ENCODE peak calls at places on chromosomes 11 and 22, in seven cellular contexts. One of them, this sample, is unnamed. For H3K4me1 and H3K36me3, the result is how much of the 10 kb centered on the place peaks cover.

GRCh38 chr11:113119074-113119473 is 157.9 kb downstream of the NCAM1 start:
- DNase-seq in transverse colon: no peak
- DNase-seq in adipocyte: no peak
- DNase-seq in prostate gland: no peak
- DNase-seq in spleen: no peak
- DNase-seq in adrenal gland: peak
- DNase-seq in tibial artery: no peak
- DNase-seq in this sample: peak

GRCh38 chr11:70763606-70764005 is 365.3 kb downstream of the CTTN start:
- DNase-seq in adrenal gland: no peak
- DNase-seq in adipocyte: peak
- DNase-seq in spleen: no peak
- DNase-seq in transverse colon: no peak
- DNase-seq in tibial artery: no peak
- DNase-seq in prostate gland: no peak
- DNase-seq in this sample: no peak

GRCh38 chr22:19080853-19081252 is 41.4 kb downstream of the DGCR2 start:
- DNase-seq in adipocyte: no peak
- DNase-seq in tibial artery: no peak
- DNase-seq in transverse colon: no peak
- DNase-seq in adrenal gland: no peak
- DNase-seq in prostate gland: no peak
- DNase-seq in spleen: peak
- DNase-seq in this sample: no peak

GRCh38 chr11:104319396-104319795 is 155.4 kb upstream of the PDGFD start:
- DNase-seq in prostate gland: no peak
- DNase-seq in adipocyte: no peak
- DNase-seq in tibial artery: no peak
- DNase-seq in transverse colon: no peak
- DNase-seq in adrenal gland: no peak
- DNase-seq in spleen: no peak
- DNase-seq in this sample: peak

GRCh38 chr11:27886765-27887328 is 186.6 kb upstream of the BDNF start:
- DNase-seq in transverse colon: no peak
- DNase-seq in tibial artery: no peak
- DNase-seq in adrenal gland: no peak
- DNase-seq in prostate gland: no peak
- DNase-seq in spleen: no peak
- DNase-seq in adipocyte: no peak
- DNase-seq in this sample: no peak

GRCh38 chr22:42366815-42367581 is 65.2 kb downstream of the NFAM1 start:
- DNase-seq in adipocyte: peak
- DNase-seq in adrenal gland: no peak
- DNase-seq in spleen: no peak
- DNase-seq in prostate gland: peak
- DNase-seq in tibial artery: peak
- DNase-seq in transverse colon: peak
- DNase-seq in this sample: no peak

GRCh38 chr22:27670701-27671412 is 130.7 kb downstream of the MN1 start:
- DNase-seq in prostate gland: no peak
- DNase-seq in tibial artery: no peak
- DNase-seq in adrenal gland: peak
- DNase-seq in adipocyte: no peak
- DNase-seq in spleen: peak
- DNase-seq in transverse colon: peak
- DNase-seq in this sample: no peak

GRCh38 chr11:1317432-1317831 is 8.0 kb upstream of the TOLLIP start:
- DNase-seq in prostate gland: no peak
- DNase-seq in adipocyte: no peak
- DNase-seq in tibial artery: no peak
- DNase-seq in adrenal gland: no peak
- DNase-seq in transverse colon: no peak
- DNase-seq in spleen: no peak
- DNase-seq in this sample: no peak

GRCh38 chr22:50640857-50641647 is 13.1 kb upstream of the ARSA start:
- DNase-seq in transverse colon: no peak
- DNase-seq in adrenal gland: no peak
- DNase-seq in spleen: no peak
- DNase-seq in prostate gland: no peak
- DNase-seq in adipocyte: no peak
- DNase-seq in tibial artery: no peak
- DNase-seq in this sample: no peak

GRCh38 chr22:38172489-38173155 is 9.0 kb downstream of the PLA2G6 start:
- DNase-seq in spleen: peak
- DNase-seq in tibial artery: peak
- DNase-seq in prostate gland: peak
- DNase-seq in transverse colon: peak
- DNase-seq in adrenal gland: peak
- DNase-seq in adipocyte: no peak
- DNase-seq in this sample: no peak

GRCh38 chr22:43533656-43534428 is 122.0 kb downstream of the MPPED1 start:
- DNase-seq in adipocyte: no peak
- DNase-seq in prostate gland: no peak
- DNase-seq in tibial artery: no peak
- DNase-seq in transverse colon: no peak
- DNase-seq in spleen: no peak
- DNase-seq in adrenal gland: no peak
- DNase-seq in this sample: no peak

GRCh38 chr11:35389897-35390462 is 29.4 kb downstream of the SLC1A2 start:
- DNase-seq in adrenal gland: no peak
- DNase-seq in adipocyte: no peak
- DNase-seq in transverse colon: no peak
- DNase-seq in spleen: no peak
- DNase-seq in tibial artery: no peak
- DNase-seq in prostate gland: peak
- DNase-seq in this sample: no peak

GRCh38 chr22:35477911-35478582 is 62.6 kb upstream of the RASD2 start:
- DNase-seq in transverse colon: peak
- DNase-seq in adrenal gland: peak
- DNase-seq in prostate gland: peak
- DNase-seq in adipocyte: no peak
- DNase-seq in tibial artery: peak
- DNase-seq in spleen: no peak
- DNase-seq in this sample: peak

GRCh38 chr11:9895016-9895415 is 231.1 kb downstream of the SWAP70 start:
- DNase-seq in tibial artery: no peak
- DNase-seq in adipocyte: no peak
- DNase-seq in adrenal gland: no peak
- DNase-seq in spleen: no peak
- DNase-seq in transverse colon: no peak
- DNase-seq in prostate gland: no peak
- DNase-seq in this sample: no peak

GRCh38 chr11:107646783-107647182 is 55.8 kb downstream of the ELMOD1 start:
- DNase-seq in transverse colon: no peak
- DNase-seq in adipocyte: no peak
- DNase-seq in prostate gland: no peak
- DNase-seq in adrenal gland: no peak
- DNase-seq in spleen: no peak
- DNase-seq in tibial artery: no peak
- DNase-seq in this sample: no peak

GRCh38 chr11:120878781-120879180 is 145.1 kb upstream of the TBCEL start:
- DNase-seq in adrenal gland: no peak
- DNase-seq in spleen: no peak
- DNase-seq in tibial artery: no peak
- DNase-seq in transverse colon: no peak
- DNase-seq in prostate gland: no peak
- DNase-seq in adipocyte: no peak
- DNase-seq in this sample: no peak

GRCh38 chr22:32701021-32701420 is 100.5 kb upstream of the TIMP3 start:
- DNase-seq in adipocyte: peak
- DNase-seq in transverse colon: no peak
- DNase-seq in tibial artery: no peak
- DNase-seq in prostate gland: no peak
- DNase-seq in adrenal gland: no peak
- DNase-seq in spleen: no peak
- DNase-seq in this sample: no peak

GRCh38 chr22:36032611-36033010 is 4.0 kb upstream of the RBFOX2 start:
- DNase-seq in tibial artery: no peak
- DNase-seq in prostate gland: no peak
- DNase-seq in transverse colon: no peak
- DNase-seq in spleen: no peak
- DNase-seq in adrenal gland: no peak
- DNase-seq in adipocyte: no peak
- DNase-seq in this sample: no peak

GRCh38 chr11:101127699-101128570 is 1.7 kb downstream of the PGR start:
- DNase-seq in adipocyte: peak
- DNase-seq in adrenal gland: peak
- DNase-seq in prostate gland: no peak
- DNase-seq in spleen: peak
- DNase-seq in tibial artery: peak
- DNase-seq in transverse colon: peak
- DNase-seq in this sample: peak

DNA sequence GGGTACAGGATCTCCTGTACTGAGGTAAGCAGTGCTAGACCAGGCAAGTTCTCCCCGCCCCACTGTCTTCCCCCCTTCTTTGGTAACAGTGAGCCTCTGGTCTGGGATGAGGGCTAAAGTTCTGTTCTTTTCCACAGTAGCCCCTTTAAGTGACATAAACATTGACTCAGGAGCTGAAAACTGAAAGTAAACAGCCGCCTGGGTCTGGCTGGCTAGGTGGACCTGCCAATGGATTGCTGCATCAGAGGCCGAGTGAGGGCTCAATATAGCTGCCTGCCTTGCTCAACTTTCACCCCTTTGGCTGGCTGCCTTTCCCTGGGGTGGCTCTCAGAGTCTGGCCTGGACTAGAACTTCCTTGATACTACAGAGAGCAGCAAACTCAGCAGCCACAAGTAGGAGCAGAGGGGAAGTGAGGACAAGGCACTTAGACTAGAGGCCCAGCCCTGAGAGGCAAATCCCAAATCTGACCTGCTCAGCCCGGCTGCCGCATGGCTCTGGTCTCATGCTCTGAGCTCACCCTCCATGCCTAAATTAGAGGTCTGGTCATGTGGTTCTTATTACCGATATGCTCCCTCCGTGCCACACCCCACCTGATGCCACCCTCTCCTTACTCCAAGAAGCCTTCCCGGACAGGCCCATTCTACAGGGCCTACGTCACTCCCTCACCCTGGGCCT is 9.6 kb upstream of the UCP3 start:
- DNase-seq in tibial artery: peak
- DNase-seq in adrenal gland: peak
- DNase-seq in prostate gland: peak
- DNase-seq in adipocyte: peak
- DNase-seq in transverse colon: peak
- DNase-seq in spleen: no peak
- DNase-seq in this sample: no peak
- H3K4me1 ChIP-seq in tibial artery: under half
- H3K4me1 ChIP-seq in adrenal gland: under half
- H3K4me1 ChIP-seq in prostate gland: under half
- H3K4me1 ChIP-seq in adipocyte: under half
- H3K4me1 ChIP-seq in transverse colon: under half
- H3K4me1 ChIP-seq in spleen: half or more
- H3K4me1 ChIP-seq in this sample: under half

GRCh38 chr11:62961017-62961416 is 23.8 kb downstream of the SLC22A6 start:
- DNase-seq in prostate gland: no peak
- DNase-seq in adipocyte: no peak
- DNase-seq in spleen: no peak
- DNase-seq in adrenal gland: no peak
- DNase-seq in tibial artery: no peak
- DNase-seq in transverse colon: no peak
- DNase-seq in this sample: no peak
- H3K4me3 ChIP-seq in prostate gland: no peak
- H3K4me3 ChIP-seq in adipocyte: no peak
- H3K4me3 ChIP-seq in spleen: no peak
- H3K4me3 ChIP-seq in adrenal gland: no peak
- H3K4me3 ChIP-seq in tibial artery: no peak
- H3K4me3 ChIP-seq in transverse colon: no peak
- H3K4me3 ChIP-seq in this sample: no peak

GRCh38 chr11:3368199-3368598 is 10.7 kb downstream of the ZNF195 start:
- DNase-seq in adipocyte: no peak
- DNase-seq in transverse colon: no peak
- DNase-seq in prostate gland: no peak
- DNase-seq in adrenal gland: no peak
- DNase-seq in tibial artery: no peak
- DNase-seq in spleen: no peak
- DNase-seq in this sample: no peak
- H3K36me3 ChIP-seq in adipocyte: half or more
- H3K36me3 ChIP-seq in transverse colon: under half
- H3K36me3 ChIP-seq in prostate gland: under half
- H3K36me3 ChIP-seq in adrenal gland: half or more
- H3K36me3 ChIP-seq in tibial artery: half or more
- H3K36me3 ChIP-seq in spleen: half or more
- H3K36me3 ChIP-seq in this sample: half or more

GRCh38 chr11:119803139-119803538 is 74.1 kb upstream of the NECTIN1 start:
- DNase-seq in spleen: peak
- DNase-seq in transverse colon: no peak
- DNase-seq in adipocyte: no peak
- DNase-seq in prostate gland: no peak
- DNase-seq in tibial artery: no peak
- DNase-seq in adrenal gland: no peak
- DNase-seq in this sample: no peak

GRCh38 chr11:119800619-119801018 is 71.6 kb upstream of the NECTIN1 start:
- DNase-seq in prostate gland: no peak
- DNase-seq in tibial artery: no peak
- DNase-seq in transverse colon: no peak
- DNase-seq in spleen: peak
- DNase-seq in adipocyte: no peak
- DNase-seq in adrenal gland: no peak
- DNase-seq in this sample: no peak

GRCh38 chr11:119797736-119798135 is 68.7 kb upstream of the NECTIN1 start:
- DNase-seq in transverse colon: no peak
- DNase-seq in adipocyte: no peak
- DNase-seq in tibial artery: no peak
- DNase-seq in prostate gland: no peak
- DNase-seq in spleen: peak
- DNase-seq in adrenal gland: no peak
- DNase-seq in this sample: no peak

GRCh38 chr11:119798656-119799055 is 69.7 kb upstream of the NECTIN1 start:
- DNase-seq in tibial artery: no peak
- DNase-seq in spleen: peak
- DNase-seq in adipocyte: no peak
- DNase-seq in prostate gland: no peak
- DNase-seq in adrenal gland: no peak
- DNase-seq in transverse colon: no peak
- DNase-seq in this sample: no peak

DNA sequence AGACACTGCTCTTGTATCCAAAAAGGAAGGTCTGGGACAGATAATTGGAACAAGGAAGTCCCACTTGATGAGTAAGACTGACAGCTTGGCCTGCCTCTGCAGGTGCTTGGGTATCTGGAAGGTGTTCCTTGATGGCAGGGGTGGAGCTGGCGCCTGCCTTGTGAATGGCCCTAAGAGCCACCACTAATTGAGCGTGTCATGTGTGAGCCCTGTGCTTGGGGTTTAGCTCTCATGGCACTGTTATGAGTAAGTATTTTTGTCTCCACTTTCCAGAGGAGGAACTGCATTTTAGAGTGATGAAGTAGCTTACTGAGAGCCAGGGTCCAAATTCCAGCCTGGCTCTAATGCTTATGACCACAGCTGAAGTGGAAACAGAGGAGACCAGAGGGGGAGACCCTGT is 71.2 kb upstream of the NECTIN1 start:
- DNase-seq in adrenal gland: no peak
- DNase-seq in tibial artery: no peak
- DNase-seq in adipocyte: no peak
- DNase-seq in spleen: no peak
- DNase-seq in prostate gland: no peak
- DNase-seq in transverse colon: no peak
- DNase-seq in this sample: no peak
- H3K4me1 ChIP-seq in adrenal gland: under half
- H3K4me1 ChIP-seq in tibial artery: under half
- H3K4me1 ChIP-seq in adipocyte: under half
- H3K4me1 ChIP-seq in spleen: under half
- H3K4me1 ChIP-seq in prostate gland: under half
- H3K4me1 ChIP-seq in transverse colon: under half
- H3K4me1 ChIP-seq in this sample: under half